ENCODE peak calls at places on chromosomes 11 and 22, in seven cellular contexts. One of them, this sample, is unnamed.

GRCh38 chr22:38172016-38172431 is 9.6 kb downstream of the PLA2G6 start:
- DNase-seq in pancreas: no peak
- DNase-seq in neural progenitor cell: no peak
- DNase-seq in HCT116: no peak
- DNase-seq in cardiac fibroblast: peak
- DNase-seq in astrocyte: peak
- DNase-seq in brain microvascular endothelial cell: no peak
- DNase-seq in this sample: no peak

GRCh38 chr11:58530236-58530635 is 22.3 kb upstream of the OR5B21 start:
- DNase-seq in brain microvascular endothelial cell: no peak
- DNase-seq in HCT116: no peak
- DNase-seq in astrocyte: no peak
- DNase-seq in cardiac fibroblast: no peak
- DNase-seq in neural progenitor cell: no peak
- DNase-seq in pancreas: no peak
- DNase-seq in this sample: no peak

GRCh38 chr11:66371627-66372415 is at the start of gene SLC29A2:
- DNase-seq in pancreas: peak
- DNase-seq in astrocyte: no peak
- DNase-seq in brain microvascular endothelial cell: no peak
- DNase-seq in cardiac fibroblast: no peak
- DNase-seq in neural progenitor cell: peak
- DNase-seq in HCT116: peak
- DNase-seq in this sample: no peak

GRCh38 chr22:34587357-34588356 is 478.3 kb upstream of the ISX start:
- DNase-seq in astrocyte: no peak
- DNase-seq in pancreas: peak
- DNase-seq in brain microvascular endothelial cell: no peak
- DNase-seq in neural progenitor cell: no peak
- DNase-seq in HCT116: no peak
- DNase-seq in cardiac fibroblast: no peak
- DNase-seq in this sample: no peak

GRCh38 chr11:132535830-132536229 is 996.5 kb downstream of the OPCML start:
- DNase-seq in cardiac fibroblast: no peak
- DNase-seq in pancreas: no peak
- DNase-seq in HCT116: no peak
- DNase-seq in astrocyte: no peak
- DNase-seq in brain microvascular endothelial cell: no peak
- DNase-seq in neural progenitor cell: no peak
- DNase-seq in this sample: no peak

GRCh38 chr11:74276581-74276980 is 34.9 kb downstream of the P4HA3 start:
- DNase-seq in neural progenitor cell: no peak
- DNase-seq in pancreas: no peak
- DNase-seq in HCT116: no peak
- DNase-seq in brain microvascular endothelial cell: peak
- DNase-seq in astrocyte: peak
- DNase-seq in cardiac fibroblast: peak
- DNase-seq in this sample: peak

GRCh38 chr11:9574556-9574805 is 1.0 kb downstream of the WEE1 start:
- DNase-seq in brain microvascular endothelial cell: no peak
- DNase-seq in pancreas: no peak
- DNase-seq in neural progenitor cell: peak
- DNase-seq in cardiac fibroblast: peak
- DNase-seq in HCT116: no peak
- DNase-seq in astrocyte: no peak
- DNase-seq in this sample: peak

GRCh38 chr11:34165786-34166557 is 60.5 kb downstream of the NAT10 start:
- DNase-seq in pancreas: no peak
- DNase-seq in neural progenitor cell: no peak
- DNase-seq in brain microvascular endothelial cell: no peak
- DNase-seq in astrocyte: no peak
- DNase-seq in cardiac fibroblast: no peak
- DNase-seq in HCT116: no peak
- DNase-seq in this sample: no peak

GRCh38 chr11:1559103-1559951 is 12.7 kb downstream of the DUSP8 start:
- DNase-seq in pancreas: peak
- DNase-seq in astrocyte: peak
- DNase-seq in neural progenitor cell: peak
- DNase-seq in HCT116: no peak
- DNase-seq in cardiac fibroblast: peak
- DNase-seq in brain microvascular endothelial cell: no peak
- DNase-seq in this sample: peak

GRCh38 chr11:100902454-100903141 is 215.5 kb downstream of the ARHGAP42 start:
- DNase-seq in neural progenitor cell: no peak
- DNase-seq in brain microvascular endothelial cell: no peak
- DNase-seq in astrocyte: no peak
- DNase-seq in cardiac fibroblast: no peak
- DNase-seq in HCT116: no peak
- DNase-seq in pancreas: no peak
- DNase-seq in this sample: no peak

GRCh38 chr22:40058265-40058664 is 63.5 kb downstream of the FAM83F start:
- DNase-seq in HCT116: no peak
- DNase-seq in astrocyte: no peak
- DNase-seq in cardiac fibroblast: no peak
- DNase-seq in pancreas: no peak
- DNase-seq in brain microvascular endothelial cell: no peak
- DNase-seq in neural progenitor cell: peak
- DNase-seq in this sample: no peak

GRCh38 chr22:45678961-45679912 is 7.6 kb downstream of the ATXN10 start:
- DNase-seq in neural progenitor cell: no peak
- DNase-seq in HCT116: no peak
- DNase-seq in brain microvascular endothelial cell: peak
- DNase-seq in astrocyte: peak
- DNase-seq in pancreas: no peak
- DNase-seq in cardiac fibroblast: peak
- DNase-seq in this sample: peak

GRCh38 chr22:50673231-50674126 is 856 bp downstream of the SHANK3 start:
- DNase-seq in HCT116: no peak
- DNase-seq in astrocyte: no peak
- DNase-seq in pancreas: no peak
- DNase-seq in cardiac fibroblast: no peak
- DNase-seq in brain microvascular endothelial cell: no peak
- DNase-seq in neural progenitor cell: peak
- DNase-seq in this sample: no peak
- H3K4me3 ChIP-seq in HCT116: peak
- H3K4me3 ChIP-seq in astrocyte: no peak
- H3K4me3 ChIP-seq in pancreas: no peak
- H3K4me3 ChIP-seq in cardiac fibroblast: peak
- H3K4me3 ChIP-seq in brain microvascular endothelial cell: no peak
- H3K4me3 ChIP-seq in neural progenitor cell: peak
- H3K4me3 ChIP-seq in this sample: peak

DNA sequence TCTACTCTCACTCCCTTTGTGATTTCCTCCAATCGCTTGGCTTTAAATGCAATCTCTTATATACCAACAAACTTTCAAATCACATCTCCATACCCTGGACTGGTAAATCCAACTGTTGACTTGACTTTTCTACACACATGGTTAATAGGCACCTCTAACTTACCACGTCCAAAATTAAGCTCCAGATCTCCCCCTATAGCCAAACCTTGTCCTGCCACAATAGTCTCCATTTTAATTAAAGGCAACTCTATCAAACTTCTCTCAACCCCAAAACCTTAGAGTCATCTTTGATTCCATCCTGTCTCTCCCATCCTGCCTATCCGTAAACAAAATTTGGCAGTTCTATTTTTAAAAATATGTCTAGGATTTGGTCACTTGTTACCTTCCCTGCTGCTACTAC is 141.8 kb upstream of the DDI1 start:
- DNase-seq in cardiac fibroblast: no peak
- DNase-seq in neural progenitor cell: no peak
- DNase-seq in pancreas: no peak
- DNase-seq in brain microvascular endothelial cell: no peak
- DNase-seq in astrocyte: no peak
- DNase-seq in HCT116: no peak
- DNase-seq in this sample: no peak
- TF ChIP-seq CTCF in cardiac fibroblast: no peak
- TF ChIP-seq CTCF in neural progenitor cell: no peak
- TF ChIP-seq CTCF in pancreas: no peak
- TF ChIP-seq CTCF in brain microvascular endothelial cell: no peak
- TF ChIP-seq CTCF in astrocyte: no peak
- TF ChIP-seq CTCF in HCT116: no peak
- TF ChIP-seq CTCF in this sample: no peak

DNA sequence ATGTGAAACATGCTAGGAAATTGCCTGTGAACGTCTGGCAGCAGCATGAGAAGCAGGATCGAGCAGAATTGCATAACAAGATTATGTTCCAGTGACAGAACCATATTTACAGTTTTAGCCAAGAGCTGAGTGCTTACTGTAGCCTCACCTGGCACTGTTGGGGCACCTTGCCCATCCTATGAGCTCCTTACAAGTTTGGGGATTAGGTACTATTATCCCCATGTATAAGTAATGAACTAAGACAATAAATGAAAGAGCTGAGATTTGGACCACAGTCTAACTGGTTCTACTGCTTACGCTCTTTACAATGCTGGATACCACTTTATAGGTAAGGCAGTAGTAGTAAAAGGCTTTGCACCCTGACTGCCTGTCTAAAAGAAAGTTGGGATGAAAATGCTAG is 17.1 kb upstream of the PATE1 start:
- DNase-seq in brain microvascular endothelial cell: no peak
- DNase-seq in pancreas: no peak
- DNase-seq in HCT116: no peak
- DNase-seq in cardiac fibroblast: no peak
- DNase-seq in neural progenitor cell: no peak
- DNase-seq in astrocyte: no peak
- DNase-seq in this sample: no peak
- H3K4me3 ChIP-seq in brain microvascular endothelial cell: no peak
- H3K4me3 ChIP-seq in pancreas: no peak
- H3K4me3 ChIP-seq in HCT116: no peak
- H3K4me3 ChIP-seq in cardiac fibroblast: no peak
- H3K4me3 ChIP-seq in neural progenitor cell: no peak
- H3K4me3 ChIP-seq in astrocyte: no peak
- H3K4me3 ChIP-seq in this sample: no peak

DNA sequence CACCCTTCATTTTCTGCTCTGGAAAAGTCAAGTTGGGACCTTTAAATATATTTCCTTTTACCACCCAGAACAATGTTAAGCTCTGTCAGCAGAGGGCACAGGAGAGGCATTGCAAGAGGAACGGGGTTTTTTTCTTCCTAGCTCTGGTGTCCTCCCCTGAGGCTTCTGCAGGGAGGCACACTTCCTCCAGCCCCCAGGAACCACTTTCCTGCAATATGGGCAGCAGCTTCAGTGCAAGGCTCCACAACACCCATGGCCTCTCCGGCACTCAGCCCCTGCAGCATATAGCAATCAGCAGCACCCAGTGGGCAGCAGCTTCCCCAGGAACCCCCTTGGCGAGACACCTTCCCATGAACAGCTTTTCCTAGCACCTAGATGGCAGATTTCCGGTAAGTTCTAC is 101.4 kb downstream of the SYT9 start:
- DNase-seq in brain microvascular endothelial cell: peak
- DNase-seq in neural progenitor cell: peak
- DNase-seq in pancreas: no peak
- DNase-seq in HCT116: peak
- DNase-seq in cardiac fibroblast: peak
- DNase-seq in astrocyte: no peak
- DNase-seq in this sample: peak
- TF ChIP-seq CTCF in brain microvascular endothelial cell: peak
- TF ChIP-seq CTCF in neural progenitor cell: peak
- TF ChIP-seq CTCF in pancreas: no peak
- TF ChIP-seq CTCF in HCT116: peak
- TF ChIP-seq CTCF in cardiac fibroblast: peak
- TF ChIP-seq CTCF in astrocyte: no peak
- TF ChIP-seq CTCF in this sample: peak

DNA sequence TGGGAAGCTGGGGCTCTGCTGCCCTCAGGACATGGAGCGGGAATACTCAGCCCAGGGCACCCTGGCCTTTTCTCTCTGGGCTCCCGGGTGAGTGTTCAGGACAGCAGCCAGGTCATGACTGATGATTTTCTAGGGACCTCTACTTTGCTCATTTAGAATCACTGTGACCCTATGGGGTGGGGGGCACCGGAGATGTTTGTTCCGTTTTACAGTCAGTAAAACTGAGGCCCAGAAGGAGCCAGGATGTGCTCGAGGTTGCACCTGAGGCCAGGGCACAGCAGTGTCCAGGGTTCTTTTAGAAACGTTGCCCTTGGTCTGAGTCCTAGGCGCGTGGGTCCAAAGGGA is 48.1 kb downstream of the SMIM38 start:
- DNase-seq in astrocyte: no peak
- DNase-seq in cardiac fibroblast: no peak
- DNase-seq in neural progenitor cell: no peak
- DNase-seq in HCT116: no peak
- DNase-seq in pancreas: no peak
- DNase-seq in brain microvascular endothelial cell: no peak
- DNase-seq in this sample: no peak
- H3K4me3 ChIP-seq in astrocyte: no peak
- H3K4me3 ChIP-seq in cardiac fibroblast: no peak
- H3K4me3 ChIP-seq in neural progenitor cell: no peak
- H3K4me3 ChIP-seq in HCT116: no peak
- H3K4me3 ChIP-seq in pancreas: no peak
- H3K4me3 ChIP-seq in brain microvascular endothelial cell: no peak
- H3K4me3 ChIP-seq in this sample: no peak

GRCh38 chr11:104870910-104871309 is 27.4 kb downstream of the CASP12 start:
- DNase-seq in astrocyte: peak
- DNase-seq in pancreas: no peak
- DNase-seq in brain microvascular endothelial cell: no peak
- DNase-seq in cardiac fibroblast: no peak
- DNase-seq in HCT116: no peak
- DNase-seq in neural progenitor cell: no peak
- DNase-seq in this sample: peak

GRCh38 chr11:104872393-104872792 is 25.9 kb downstream of the CASP12 start:
- DNase-seq in astrocyte: no peak
- DNase-seq in pancreas: no peak
- DNase-seq in brain microvascular endothelial cell: no peak
- DNase-seq in neural progenitor cell: no peak
- DNase-seq in HCT116: no peak
- DNase-seq in cardiac fibroblast: no peak
- DNase-seq in this sample: no peak

GRCh38 chr11:104876324-104876723 is 21.9 kb downstream of the CASP12 start:
- DNase-seq in neural progenitor cell: no peak
- DNase-seq in cardiac fibroblast: no peak
- DNase-seq in astrocyte: peak
- DNase-seq in brain microvascular endothelial cell: no peak
- DNase-seq in HCT116: no peak
- DNase-seq in pancreas: no peak
- DNase-seq in this sample: no peak

GRCh38 chr11:104876838-104877500 is 21.3 kb downstream of the CASP12 start:
- DNase-seq in cardiac fibroblast: no peak
- DNase-seq in brain microvascular endothelial cell: no peak
- DNase-seq in neural progenitor cell: no peak
- DNase-seq in astrocyte: no peak
- DNase-seq in pancreas: no peak
- DNase-seq in HCT116: no peak
- DNase-seq in this sample: no peak

DNA sequence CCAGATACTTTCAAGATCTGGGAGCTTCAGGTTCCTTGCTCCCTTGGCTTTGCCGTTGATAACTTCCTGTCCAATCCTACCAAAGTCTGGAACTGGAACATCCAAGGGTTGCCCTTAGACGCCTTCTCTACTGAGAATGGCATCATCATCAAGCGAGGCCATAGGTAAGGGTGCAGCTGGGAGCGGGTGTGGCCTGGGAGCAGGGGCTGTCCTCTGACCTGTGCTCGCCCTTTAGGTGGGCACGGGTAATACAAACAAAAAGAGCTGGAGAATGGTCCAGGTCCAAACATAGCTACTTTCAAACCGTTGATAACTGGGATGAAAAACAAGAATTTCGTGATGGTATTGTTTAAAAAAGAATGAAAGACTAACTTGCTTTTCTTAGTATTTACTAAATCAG is 25.0 kb downstream of the CASP12 start:
- DNase-seq in cardiac fibroblast: no peak
- DNase-seq in brain microvascular endothelial cell: no peak
- DNase-seq in neural progenitor cell: no peak
- DNase-seq in HCT116: no peak
- DNase-seq in pancreas: no peak
- DNase-seq in astrocyte: no peak
- DNase-seq in this sample: no peak
- TF ChIP-seq CTCF in cardiac fibroblast: peak
- TF ChIP-seq CTCF in brain microvascular endothelial cell: no peak
- TF ChIP-seq CTCF in neural progenitor cell: no peak
- TF ChIP-seq CTCF in HCT116: peak
- TF ChIP-seq CTCF in pancreas: no peak
- TF ChIP-seq CTCF in astrocyte: no peak
- TF ChIP-seq CTCF in this sample: no peak